ENCODE peak calls at places on chromosomes 16 and 17, in six cellular contexts. One of them, this sample, is unnamed.

GRCh38 chr16:84647830-84648594 is at the start of gene KLHL36:
- DNase-seq in hepatocyte: peak; percentile 79
- DNase-seq in stomach: peak; percentile 66
- DNase-seq in foreskin fibroblast: peak; percentile 26
- DNase-seq in cardiac fibroblast: peak; percentile 31
- DNase-seq in ovary: peak; percentile 82
- DNase-seq in this sample: no peak

GRCh38 chr16:4070936-4071335 is 45.3 kb downstream of the ADCY9 start:
- DNase-seq in hepatocyte: no peak
- DNase-seq in ovary: no peak
- DNase-seq in foreskin fibroblast: no peak
- DNase-seq in cardiac fibroblast: no peak
- DNase-seq in stomach: no peak
- DNase-seq in this sample: no peak

GRCh38 chr16:89944773-89945172 is 3.8 kb upstream of the DEF8 start:
- DNase-seq in ovary: no peak
- DNase-seq in stomach: no peak
- DNase-seq in hepatocyte: no peak
- DNase-seq in foreskin fibroblast: no peak
- DNase-seq in cardiac fibroblast: no peak
- DNase-seq in this sample: no peak

GRCh38 chr17:12953126-12953525 is 64.7 kb downstream of the ELAC2 start:
- DNase-seq in stomach: no peak
- DNase-seq in hepatocyte: no peak
- DNase-seq in ovary: no peak
- DNase-seq in cardiac fibroblast: no peak
- DNase-seq in foreskin fibroblast: no peak
- DNase-seq in this sample: no peak

GRCh38 chr17:43021739-43022512 is at the start of gene VAT1:
- DNase-seq in foreskin fibroblast: peak; percentile 81
- DNase-seq in hepatocyte: peak; percentile 93
- DNase-seq in cardiac fibroblast: peak; percentile 80
- DNase-seq in ovary: peak; percentile 87
- DNase-seq in stomach: peak; percentile 82
- DNase-seq in this sample: peak; percentile 50

GRCh38 chr16:76676356-76676755 is 399.2 kb downstream of the CNTNAP4 start:
- DNase-seq in hepatocyte: peak; percentile 64
- DNase-seq in ovary: no peak
- DNase-seq in cardiac fibroblast: no peak
- DNase-seq in stomach: no peak
- DNase-seq in foreskin fibroblast: no peak
- DNase-seq in this sample: no peak

GRCh38 chr17:32497431-32498205 is 10.8 kb downstream of the CDK5R1 start:
- DNase-seq in foreskin fibroblast: no peak
- DNase-seq in ovary: no peak
- DNase-seq in stomach: no peak
- DNase-seq in hepatocyte: no peak
- DNase-seq in cardiac fibroblast: no peak
- DNase-seq in this sample: peak; percentile 20

GRCh38 chr17:13704333-13704732 is 102.6 kb upstream of the HS3ST3A1 start:
- DNase-seq in stomach: no peak
- DNase-seq in ovary: no peak
- DNase-seq in hepatocyte: no peak
- DNase-seq in foreskin fibroblast: peak; percentile 67
- DNase-seq in cardiac fibroblast: no peak
- DNase-seq in this sample: peak; percentile 77

GRCh38 chr17:39965017-39965699 is 2.4 kb downstream of the GSDMA start:
- DNase-seq in cardiac fibroblast: no peak
- DNase-seq in ovary: no peak
- DNase-seq in hepatocyte: no peak
- DNase-seq in foreskin fibroblast: no peak
- DNase-seq in stomach: no peak
- DNase-seq in this sample: no peak

GRCh38 chr17:1083451-1084187 is 86.7 kb downstream of the TIMM22 start:
- DNase-seq in foreskin fibroblast: peak; percentile 5
- DNase-seq in ovary: no peak
- DNase-seq in hepatocyte: no peak
- DNase-seq in stomach: peak; percentile 59
- DNase-seq in cardiac fibroblast: no peak
- DNase-seq in this sample: no peak

GRCh38 chr16:74611721-74612120 is 4.8 kb upstream of the GLG1 start:
- DNase-seq in foreskin fibroblast: peak; percentile 60
- DNase-seq in ovary: no peak
- DNase-seq in cardiac fibroblast: no peak
- DNase-seq in hepatocyte: no peak
- DNase-seq in stomach: no peak
- DNase-seq in this sample: peak; percentile 45

GRCh38 chr16:27313422-27314160 is at the start of gene IL4R:
- DNase-seq in hepatocyte: peak; percentile 88
- DNase-seq in foreskin fibroblast: peak; percentile 87
- DNase-seq in stomach: peak; percentile 77
- DNase-seq in cardiac fibroblast: peak; percentile 93
- DNase-seq in ovary: peak; percentile 72
- DNase-seq in this sample: peak; percentile 51
- TF ChIP-seq CTCF in hepatocyte: no peak
- TF ChIP-seq CTCF in foreskin fibroblast: no peak
- TF ChIP-seq CTCF in stomach: no peak
- TF ChIP-seq CTCF in cardiac fibroblast: no peak
- TF ChIP-seq CTCF in ovary: no peak
- TF ChIP-seq CTCF in this sample: no peak

GRCh38 chr17:74780443-74781238 is 4.5 kb upstream of the NAT9 start:
- DNase-seq in cardiac fibroblast: no peak
- DNase-seq in hepatocyte: no peak
- DNase-seq in stomach: no peak
- DNase-seq in foreskin fibroblast: no peak
- DNase-seq in ovary: no peak
- DNase-seq in this sample: peak; percentile 32
- TF ChIP-seq CTCF in cardiac fibroblast: no peak
- TF ChIP-seq CTCF in hepatocyte: peak; percentile 43
- TF ChIP-seq CTCF in stomach: no peak
- TF ChIP-seq CTCF in foreskin fibroblast: no peak
- TF ChIP-seq CTCF in ovary: no peak
- TF ChIP-seq CTCF in this sample: peak; percentile 67

GRCh38 chr17:11031787-11032186 is 193.9 kb upstream of the PIRT start:
- DNase-seq in foreskin fibroblast: no peak
- DNase-seq in stomach: no peak
- DNase-seq in cardiac fibroblast: no peak
- DNase-seq in ovary: no peak
- DNase-seq in hepatocyte: no peak
- DNase-seq in this sample: no peak
- TF ChIP-seq CTCF in foreskin fibroblast: no peak
- TF ChIP-seq CTCF in stomach: no peak
- TF ChIP-seq CTCF in cardiac fibroblast: no peak
- TF ChIP-seq CTCF in ovary: no peak
- TF ChIP-seq CTCF in hepatocyte: no peak
- TF ChIP-seq CTCF in this sample: peak; percentile 17

DNA sequence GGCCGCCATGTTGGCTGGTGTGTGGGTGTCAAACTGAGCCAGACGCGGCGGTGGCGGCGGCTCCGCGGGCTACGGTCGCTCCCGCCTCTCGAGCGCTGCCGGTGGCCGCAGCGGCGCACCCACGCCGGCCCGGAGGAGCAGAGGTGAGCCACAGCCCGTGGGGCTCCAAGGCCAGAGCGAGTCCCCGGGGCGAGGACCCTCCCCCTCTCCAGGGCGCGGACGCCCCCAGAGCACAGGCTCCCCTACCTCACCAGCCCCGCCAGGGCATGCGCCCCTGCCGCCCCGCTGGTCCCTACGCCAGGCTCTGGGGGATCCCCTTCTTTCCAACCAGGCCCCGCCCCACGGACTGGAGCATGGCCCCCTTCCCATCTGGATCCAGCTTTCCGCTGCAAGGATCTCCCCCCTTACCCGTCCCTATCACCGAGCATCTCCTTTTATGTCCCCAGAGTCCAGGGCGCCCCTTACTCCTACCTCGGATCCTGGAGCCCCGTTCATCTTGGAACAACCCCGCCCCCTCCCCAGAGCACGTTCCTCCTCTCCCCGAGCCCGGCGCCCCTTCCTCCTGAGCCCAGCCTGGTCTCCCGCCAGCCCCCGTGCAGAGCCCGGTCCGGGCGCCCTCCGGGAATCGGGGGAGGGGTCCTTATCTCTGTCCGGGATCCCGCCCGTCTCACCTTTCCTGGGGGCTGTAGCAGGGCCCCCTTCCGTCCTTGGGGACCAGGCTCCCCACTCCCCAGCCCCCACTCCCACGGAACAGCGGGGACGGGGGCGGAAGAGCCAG is 412 bp downstream of the EPN2 start:
- DNase-seq in cardiac fibroblast: no peak
- DNase-seq in ovary: no peak
- DNase-seq in hepatocyte: peak; percentile 70
- DNase-seq in foreskin fibroblast: no peak
- DNase-seq in stomach: peak; percentile 37
- DNase-seq in this sample: peak; percentile 29
- TF ChIP-seq CTCF in cardiac fibroblast: no peak
- TF ChIP-seq CTCF in ovary: peak; percentile 66
- TF ChIP-seq CTCF in hepatocyte: no peak
- TF ChIP-seq CTCF in foreskin fibroblast: no peak
- TF ChIP-seq CTCF in stomach: no peak
- TF ChIP-seq CTCF in this sample: peak; percentile 73

GRCh38 chr17:80773243-80773991 is 218.2 kb upstream of the CHMP6 start:
- DNase-seq in cardiac fibroblast: peak; percentile 22
- DNase-seq in ovary: no peak
- DNase-seq in hepatocyte: no peak
- DNase-seq in foreskin fibroblast: peak; percentile 24
- DNase-seq in stomach: no peak
- DNase-seq in this sample: no peak
- TF ChIP-seq CTCF in cardiac fibroblast: no peak
- TF ChIP-seq CTCF in ovary: no peak
- TF ChIP-seq CTCF in hepatocyte: no peak
- TF ChIP-seq CTCF in foreskin fibroblast: no peak
- TF ChIP-seq CTCF in stomach: no peak
- TF ChIP-seq CTCF in this sample: peak; percentile 19

DNA sequence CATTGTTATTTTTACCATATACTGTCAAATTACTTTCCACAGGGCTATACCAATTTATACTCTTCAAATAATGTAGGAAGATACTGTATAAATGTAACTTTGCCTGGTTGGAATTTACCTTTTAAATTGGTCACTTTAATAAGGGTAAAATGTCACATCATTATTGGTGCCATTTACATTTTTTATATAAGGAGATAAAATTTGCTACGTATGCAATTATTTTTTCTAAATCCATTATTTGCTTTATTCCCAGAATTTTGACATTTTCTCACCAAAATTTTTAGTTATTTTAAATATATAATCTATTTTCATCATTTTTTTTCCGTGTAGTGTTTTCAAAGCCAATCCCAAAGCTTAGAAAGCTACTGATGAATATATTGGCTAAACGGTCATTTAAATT is 664.7 kb downstream of the KCNJ2 start:
- DNase-seq in hepatocyte: no peak
- DNase-seq in cardiac fibroblast: no peak
- DNase-seq in foreskin fibroblast: no peak
- DNase-seq in stomach: no peak
- DNase-seq in ovary: no peak
- DNase-seq in this sample: no peak
- TF ChIP-seq CTCF in hepatocyte: no peak
- TF ChIP-seq CTCF in cardiac fibroblast: no peak
- TF ChIP-seq CTCF in foreskin fibroblast: no peak
- TF ChIP-seq CTCF in stomach: no peak
- TF ChIP-seq CTCF in ovary: no peak
- TF ChIP-seq CTCF in this sample: no peak

GRCh38 chr17:53032861-53033271 is 789.9 kb upstream of the KIF2B start:
- DNase-seq in stomach: no peak
- DNase-seq in cardiac fibroblast: peak; percentile 73
- DNase-seq in hepatocyte: peak; percentile 89
- DNase-seq in ovary: no peak
- DNase-seq in foreskin fibroblast: no peak
- DNase-seq in this sample: no peak
- TF ChIP-seq CTCF in stomach: peak; percentile 7
- TF ChIP-seq CTCF in cardiac fibroblast: no peak
- TF ChIP-seq CTCF in hepatocyte: peak; percentile 74
- TF ChIP-seq CTCF in ovary: no peak
- TF ChIP-seq CTCF in foreskin fibroblast: no peak
- TF ChIP-seq CTCF in this sample: no peak